ENCODE peak calls at places on chromosomes 11 and 22, in five cellular contexts. U, D, Q, J and T are unnamed samples. For H3K4me1 and H3K9me3, the result is how much of the 10 kb centered on the place peaks cover.

GRCh38 chr22:23786261-23786710 is 480 bp upstream of the SMARCB1 start:
- DNase-seq in U (no peak), D (peak), Q (no peak), J (no peak), T (no peak)

GRCh38 chr11:92911478-92911877 is 58.0 kb upstream of the MTNR1B start:
- DNase-seq in U (no peak), D (no peak), Q (no peak), J (no peak), T (no peak)

GRCh38 chr22:37254206-37254866 is 10.3 kb upstream of the RAC2 start:
- DNase-seq in U (no peak), D (no peak), Q (peak), J (no peak), T (no peak)

GRCh38 chr11:16341853-16342252 is 14.5 kb downstream of the SOX6 start:
- DNase-seq in U (no peak), D (no peak), Q (no peak), J (no peak), T (no peak)

GRCh38 chr22:41957941-41958556 is 6.1 kb downstream of the SMIM45 start:
- DNase-seq in U (no peak), D (no peak), Q (no peak), J (no peak), T (no peak)

GRCh38 chr11:34915136-34916013 is 804 bp downstream of the APIP start:
- DNase-seq in U (no peak), D (no peak), Q (peak), J (no peak), T (no peak)

GRCh38 chr22:46201059-46201757 is 48.9 kb downstream of the CDPF1 start:
- DNase-seq in U (no peak), D (no peak), Q (no peak), J (no peak), T (peak)

GRCh38 chr11:77074205-77074604 is 7.4 kb downstream of the CAPN5 start:
- DNase-seq in U (no peak), D (peak), Q (no peak), J (no peak), T (peak)

GRCh38 chr11:14411818-14412217 is 52.8 kb upstream of the RRAS2 start:
- DNase-seq in U (peak), D (no peak), Q (peak), J (no peak), T (no peak)

GRCh38 chr11:76329084-76329648 is 51.8 kb downstream of the THAP12 start:
- DNase-seq in U (no peak), D (no peak), Q (no peak), J (no peak), T (no peak)

GRCh38 chr11:75182652-75183051 is 31.7 kb downstream of the SLCO2B1 start:
- DNase-seq in U (peak), D (no peak), Q (no peak), J (no peak), T (no peak)

GRCh38 chr11:6674856-6675255 is 8.3 kb downstream of the MRPL17 start:
- DNase-seq in U (no peak), D (no peak), Q (no peak), J (no peak), T (no peak)

GRCh38 chr22:17965538-17966402 is 58.6 kb downstream of the MICAL3 start:
- DNase-seq in U (no peak), D (no peak), Q (no peak), J (no peak), T (no peak)

GRCh38 chr11:44290206-44290605 is 19.7 kb downstream of the ALX4 start:
- DNase-seq in U (no peak), D (no peak), Q (no peak), J (no peak), T (no peak)

GRCh38 chr11:45512749-45513148 is 152.7 kb downstream of the CHST1 start:
- DNase-seq in U (no peak), D (no peak), Q (no peak), J (no peak), T (no peak)

GRCh38 chr11:118791961-118792578 is 1.1 kb upstream of the DDX6 start:
- DNase-seq in U (no peak), D (peak), Q (peak), J (peak), T (no peak)

GRCh38 chr22:42294034-42294985 is 23.9 kb upstream of the TCF20 start:
- DNase-seq in U (peak), D (no peak), Q (peak), J (no peak), T (peak)

GRCh38 chr11:79440451-79441158 is at the start of gene TENM4:
- DNase-seq in U (peak), D (peak), Q (peak), J (no peak), T (peak)

GRCh38 chr22:22787805-22788459 is 99.7 kb upstream of the IGLL5 start:
- DNase-seq in U (peak), D (peak), Q (peak), J (peak), T (peak)

GRCh38 chr11:119480375-119481020 is 57.5 kb upstream of the THY1 start:
- DNase-seq in U (no peak), D (no peak), Q (no peak), J (no peak), T (no peak)

GRCh38 chr11:69440876-69441275 is 40.6 kb upstream of the LINC01488 start:
- DNase-seq in U (no peak), D (no peak), Q (no peak), J (no peak), T (no peak)

DNA sequence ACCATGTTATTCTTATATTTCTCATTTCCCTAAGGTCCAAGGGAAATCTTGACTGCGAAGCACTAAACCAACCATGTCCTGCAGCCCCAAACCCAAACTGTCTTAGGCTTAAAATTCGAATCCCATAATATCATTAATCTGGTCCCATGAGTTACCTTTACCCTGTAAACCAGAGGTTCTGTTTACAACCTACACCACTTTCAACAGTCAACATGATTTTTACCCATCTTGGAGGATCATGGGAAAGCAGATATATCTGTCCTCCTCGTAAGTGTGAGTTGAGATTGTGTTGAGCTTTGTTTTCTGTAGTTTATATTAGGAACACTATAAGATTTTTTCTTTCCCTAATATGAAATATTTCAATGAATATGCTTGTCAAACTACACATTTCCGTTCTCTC is 6.4 kb downstream of the PRPF19 start:
- DNase-seq in U (no peak), D (no peak), Q (no peak), J (no peak), T (no peak)
- H3K4me1 ChIP-seq in U (under half), D (under half), Q (under half), J (under half), T (under half)

GRCh38 chr22:49406047-49406650 is 421.5 kb downstream of the BRD1 start:
- DNase-seq in U (no peak), D (no peak), Q (no peak), J (no peak), T (no peak)

GRCh38 chr22:49404020-49404419 is 423.7 kb downstream of the BRD1 start:
- DNase-seq in U (no peak), D (no peak), Q (no peak), J (no peak), T (peak)

GRCh38 chr22:49404576-49405199 is 423.0 kb downstream of the BRD1 start:
- DNase-seq in U (no peak), D (no peak), Q (no peak), J (no peak), T (peak)

GRCh38 chr22:49406879-49407587 is 420.6 kb downstream of the BRD1 start:
- DNase-seq in U (no peak), D (no peak), Q (no peak), J (no peak), T (no peak)

DNA sequence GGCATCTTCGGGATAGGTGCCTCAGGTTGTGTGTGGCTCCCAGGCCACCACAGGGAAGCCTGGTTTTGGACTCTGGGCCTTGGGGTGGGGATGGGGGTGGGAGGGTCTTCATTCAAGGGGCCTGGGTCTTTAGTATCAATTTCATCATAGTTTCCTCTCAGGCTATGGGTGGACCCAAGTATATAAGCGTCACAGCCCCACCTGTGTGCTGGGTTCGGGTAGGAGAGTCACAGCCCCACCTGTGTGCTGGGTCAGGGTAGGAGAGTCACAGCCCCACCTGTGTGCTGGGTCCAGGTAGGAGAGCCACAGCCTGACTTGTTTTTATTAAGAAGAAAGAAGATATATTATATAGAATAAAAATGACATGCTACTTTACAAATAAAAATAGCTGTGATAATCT is 422.1 kb downstream of the BRD1 start:
- DNase-seq in U (no peak), D (no peak), Q (no peak), J (no peak), T (no peak)
- H3K9me3 ChIP-seq in U (under half), D (under half), Q (under half), J (under half), T (under half)

GRCh38 chr11:11895672-11896071 is 53.9 kb downstream of the USP47 start:
- DNase-seq in U (no peak), D (no peak), Q (peak), J (no peak), T (no peak)
- TF ChIP-seq CTCF in U (peak), D (peak), Q (peak), J (no peak), T (no peak)

GRCh38 chr22:19875061-19875530 is 20.4 kb upstream of the GNB1L start:
- DNase-seq in U (no peak), D (no peak), Q (no peak), J (no peak), T (peak)

GRCh38 chr22:19873138-19873959 is 18.7 kb upstream of the GNB1L start:
- DNase-seq in U (no peak), D (peak), Q (no peak), J (no peak), T (peak)

GRCh38 chr22:19874307-19875060 is 19.8 kb upstream of the GNB1L start:
- DNase-seq in U (peak), D (peak), Q (peak), J (no peak), T (peak)

GRCh38 chr22:19872779-19873137 is 18.1 kb upstream of the GNB1L start:
- DNase-seq in U (no peak), D (no peak), Q (no peak), J (no peak), T (no peak)

DNA sequence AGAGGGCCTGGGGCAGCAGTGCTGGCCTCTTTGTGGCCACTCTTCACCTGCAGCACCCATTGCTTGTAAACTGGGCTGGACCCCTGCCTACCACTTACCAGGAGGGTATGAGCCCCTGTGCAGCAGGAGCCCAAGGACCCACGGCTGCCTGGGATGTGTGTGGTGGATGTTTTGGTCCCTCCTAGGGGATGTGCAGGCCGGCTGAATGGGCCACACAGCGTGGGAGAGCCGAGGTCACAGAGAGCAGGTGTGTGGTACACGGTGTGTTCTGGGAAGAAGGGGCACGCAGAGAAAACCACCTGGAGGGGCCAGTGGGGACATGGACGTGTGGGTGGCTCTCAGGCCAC is 19.3 kb upstream of the GNB1L start:
- DNase-seq in U (no peak), D (peak), Q (no peak), J (no peak), T (peak)
- H3K4me1 ChIP-seq in U (under half), D (under half), Q (under half), J (under half), T (under half)

DNA sequence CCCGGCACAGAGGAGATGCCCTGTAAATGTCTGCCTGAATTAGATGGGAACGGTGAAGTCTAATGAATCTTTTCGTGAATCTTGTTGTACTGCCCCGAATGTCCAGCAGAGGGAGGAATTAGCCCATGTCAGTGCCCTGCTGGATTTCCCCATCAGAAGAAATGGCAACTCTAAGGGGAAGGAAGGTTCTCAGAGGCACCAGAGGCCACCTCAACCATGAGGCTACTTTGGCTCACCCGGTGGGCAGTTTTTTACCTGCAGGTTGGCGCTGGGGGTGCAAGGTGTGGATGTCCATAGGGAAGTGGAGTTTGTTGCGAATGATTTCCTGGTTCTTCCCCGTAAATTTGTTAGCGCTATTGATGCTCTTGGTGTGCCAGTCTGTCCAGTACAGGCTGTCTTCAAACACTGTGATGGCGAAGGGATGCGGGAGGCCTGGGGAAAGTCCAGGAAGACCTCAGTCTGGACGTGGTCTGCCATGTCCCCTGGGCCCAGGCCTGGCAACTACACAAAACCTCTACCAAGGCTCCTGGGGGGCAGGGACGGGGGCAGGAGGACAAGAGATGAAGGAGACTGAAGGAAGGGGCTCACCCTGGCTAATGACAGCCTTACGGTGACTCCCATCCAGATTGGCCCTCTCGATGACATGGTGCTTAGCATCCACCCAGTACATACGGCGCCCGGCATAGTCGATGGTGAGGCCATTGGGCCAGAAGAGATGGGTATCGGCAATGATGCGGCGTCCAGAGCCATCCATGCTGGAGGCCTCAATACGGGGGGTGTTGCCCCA is 28.5 kb downstream of the LRP4 start:
- DNase-seq in U (peak), D (peak), Q (peak), J (peak), T (peak)
- H3K9me3 ChIP-seq in U (under half), D (under half), Q (under half), J (under half), T (under half)

DNA sequence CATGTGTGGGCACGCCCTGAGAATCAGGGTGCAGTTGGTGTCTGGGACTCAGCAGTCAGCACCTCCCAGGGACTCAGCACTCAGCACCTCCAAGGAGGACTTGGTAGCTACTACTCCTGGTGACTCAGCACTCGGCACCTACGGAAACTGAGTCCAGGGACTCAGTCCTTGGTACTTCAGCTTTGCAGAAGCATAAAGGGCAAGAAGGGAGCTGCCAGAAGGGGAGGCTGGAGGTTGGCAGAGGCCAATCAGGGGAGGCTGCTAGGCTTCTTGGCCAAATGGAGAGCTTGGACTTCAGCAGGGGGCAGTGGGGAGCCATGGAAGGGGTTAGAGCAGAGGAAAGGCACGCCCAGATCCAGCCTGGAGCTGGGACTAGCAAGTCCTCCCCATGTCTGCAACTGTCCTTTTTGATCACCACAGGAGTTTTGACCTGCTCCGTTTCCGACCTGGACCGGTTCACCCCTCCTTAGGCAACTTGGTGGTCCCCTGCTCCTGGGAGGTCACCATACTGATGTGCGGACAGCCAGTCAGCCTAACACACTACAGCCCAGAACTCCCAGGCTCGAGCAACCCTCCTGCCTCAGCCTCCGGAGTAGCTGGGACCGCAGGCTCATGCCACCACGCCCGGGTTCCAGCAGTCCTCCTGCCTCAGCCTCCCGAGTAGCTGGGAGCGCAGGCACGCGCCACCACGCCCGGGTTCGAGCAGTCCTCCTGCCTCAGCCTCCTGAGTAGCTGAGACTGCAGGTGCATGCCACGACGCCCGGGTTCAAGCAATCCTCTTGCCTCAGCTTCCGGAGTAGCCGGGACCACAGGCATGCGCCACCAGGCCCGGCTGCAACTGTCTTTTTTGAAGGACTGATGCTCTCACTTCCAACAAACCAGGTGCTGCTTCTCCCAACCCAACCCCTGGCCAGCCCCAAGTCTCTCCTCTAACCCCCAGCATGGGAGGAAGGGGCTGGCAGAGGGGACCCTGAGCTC is 1.5 kb downstream of the ANO9 start:
- DNase-seq in U (no peak), D (peak), Q (no peak), J (no peak), T (peak)
- TF ChIP-seq CTCF in U (peak), D (peak), Q (no peak), J (no peak), T (no peak)